ENCODE peak calls at places on chromosomes 16 and 17, in five cellular contexts. P, T, L, N and Z are unnamed samples.

GRCh38 chr17:7045492-7046126 is 1.7 kb upstream of the SLC16A11 start:
- DNase-seq in P (no peak), T (peak), L (no peak), N (peak), Z (no peak)

GRCh38 chr16:70777973-70778406 is 23.0 kb downstream of the VAC14 start:
- DNase-seq in P (no peak), T (no peak), L (no peak), N (peak), Z (no peak)

GRCh38 chr16:83606486-83607030 is 201.2 kb upstream of the HSBP1 start:
- DNase-seq in P (no peak), T (no peak), L (no peak), N (no peak), Z (no peak)

GRCh38 chr16:86258713-86259112 is 251.6 kb upstream of the FOXF1 start:
- DNase-seq in P (no peak), T (no peak), L (no peak), N (no peak), Z (no peak)

GRCh38 chr17:65783845-65784334 is 222.4 kb upstream of the AXIN2 start:
- DNase-seq in P (no peak), T (peak), L (no peak), N (peak), Z (no peak)

GRCh38 chr16:8254425-8254824 is 335.9 kb downstream of the TMEM114 start:
- DNase-seq in P (no peak), T (no peak), L (no peak), N (no peak), Z (no peak)

GRCh38 chr16:88441460-88441859 is 11.6 kb upstream of the ZFPM1 start:
- DNase-seq in P (no peak), T (no peak), L (no peak), N (no peak), Z (no peak)

GRCh38 chr17:30323895-30324319 is 9.9 kb downstream of the TMIGD1 start:
- DNase-seq in P (no peak), T (no peak), L (peak), N (peak), Z (no peak)

GRCh38 chr16:81453091-81453728 is 8.6 kb downstream of the CMIP start:
- DNase-seq in P (no peak), T (no peak), L (no peak), N (no peak), Z (no peak)

GRCh38 chr16:67429053-67429798 is 1.7 kb upstream of the HSD11B2 start:
- DNase-seq in P (no peak), T (no peak), L (no peak), N (no peak), Z (no peak)

GRCh38 chr16:88617268-88618031 is 20.9 kb upstream of the IL17C start:
- DNase-seq in P (no peak), T (no peak), L (no peak), N (no peak), Z (no peak)

GRCh38 chr17:5561736-5562135 is 22.6 kb downstream of the NLRP1 start:
- DNase-seq in P (no peak), T (no peak), L (no peak), N (no peak), Z (no peak)

GRCh38 chr17:52027081-52027480 is 131.4 kb downstream of the CA10 start:
- DNase-seq in P (no peak), T (no peak), L (no peak), N (no peak), Z (peak)